ENCODE peak calls at places on chromosome 15, in seven cellular contexts. E is PC-9, J is fibroblast of lung, M is neural progenitor cell, F is HCT116, N is HepG2, L is H9. B is an unnamed sample.

GRCh38 chr15:83695246-83695645 is 41.3 kb downstream of the ADAMTSL3 start:
- DNase-seq in E (peak), J (no peak), M (no peak), F (no peak), N (no peak), L (no peak), B (no peak)

GRCh38 chr15:45163508-45163856 is 24.3 kb downstream of the SHF start:
- DNase-seq in E (no peak), J (no peak), M (no peak), F (no peak), N (no peak), L (no peak), B (no peak)

GRCh38 chr15:92618121-92618520 is 37.5 kb downstream of the FAM174B start:
- DNase-seq in E (no peak), J (no peak), M (no peak), F (no peak), N (no peak), L (no peak), B (no peak)

GRCh38 chr15:82999905-83000671 is 11.4 kb downstream of the C15orf40 start:
- DNase-seq in E (peak), J (peak), M (peak), F (no peak), N (peak), L (no peak), B (peak)

GRCh38 chr15:69045810-69046209 is 31.3 kb downstream of the NOX5 start:
- DNase-seq in E (peak), J (peak), M (peak), F (no peak), N (peak), L (no peak), B (peak)

GRCh38 chr15:95972136-95972553 is 358.4 kb upstream of the NR2F2 start:
- DNase-seq in E (no peak), J (peak), M (no peak), F (no peak), N (no peak), L (no peak), B (peak)

GRCh38 chr15:37891754-37892368 is 42.6 kb upstream of the TMCO5A start:
- DNase-seq in E (peak), J (peak), M (peak), F (peak), N (peak), L (peak), B (peak)

GRCh38 chr15:98730860-98731711 is 82.7 kb downstream of the IGF1R start:
- DNase-seq in E (no peak), J (no peak), M (no peak), F (no peak), N (no peak), L (no peak), B (no peak)

GRCh38 chr15:99732268-99732641 is 982 bp downstream of the LYSMD4 start:
- DNase-seq in E (no peak), J (peak), M (no peak), F (no peak), N (no peak), L (no peak), B (peak)

GRCh38 chr15:89132611-89133242 is 44.5 kb downstream of the ABHD2 start:
- DNase-seq in E (no peak), J (no peak), M (no peak), F (no peak), N (peak), L (no peak), B (no peak)

GRCh38 chr15:38853608-38854007 is 289.0 kb upstream of the RASGRP1 start:
- DNase-seq in E (no peak), J (peak), M (peak), F (peak), N (no peak), L (peak), B (no peak)

GRCh38 chr15:63901912-63902670 is 68.3 kb upstream of the HERC1 start:
- DNase-seq in E (no peak), J (no peak), M (no peak), F (no peak), N (no peak), L (no peak), B (no peak)

GRCh38 chr15:32096211-32096610 is 65.9 kb downstream of the CHRNA7 start:
- DNase-seq in E (no peak), J (no peak), M (no peak), F (no peak), N (no peak), L (no peak), B (no peak)

GRCh38 chr15:68730491-68731317 is 90.0 kb downstream of the ANP32A start:
- DNase-seq in E (peak), J (peak), M (peak), F (peak), N (peak), L (peak), B (peak)

GRCh38 chr15:90106522-90107117 is 4.4 kb upstream of the IDH2 start:
- DNase-seq in E (peak), J (no peak), M (no peak), F (no peak), N (no peak), L (no peak), B (peak)

GRCh38 chr15:48802867-48803266 is 8.0 kb downstream of the CEP152 start:
- DNase-seq in E (no peak), J (peak), M (no peak), F (no peak), N (no peak), L (no peak), B (peak)

GRCh38 chr15:70120954-70121655 is 23.4 kb upstream of the TLE3 start:
- DNase-seq in E (no peak), J (no peak), M (no peak), F (no peak), N (no peak), L (no peak), B (peak)

GRCh38 chr15:41877631-41878354 is 16.1 kb downstream of the SPTBN5 start:
- DNase-seq in E (no peak), J (no peak), M (no peak), F (no peak), N (no peak), L (no peak), B (no peak)

GRCh38 chr15:43376017-43376705 is 5.3 kb downstream of the TUBGCP4 start:
- DNase-seq in E (no peak), J (peak), M (peak), F (peak), N (peak), L (peak), B (no peak)

GRCh38 chr15:62482715-62483429 is 317.8 kb upstream of the C2CD4B start:
- DNase-seq in E (no peak), J (no peak), M (peak), F (peak), N (peak), L (peak), B (peak)

GRCh38 chr15:45642203-45642932 is 7.5 kb downstream of the SQOR start:
- DNase-seq in E (peak), J (peak), M (no peak), F (no peak), N (no peak), L (no peak), B (peak)

GRCh38 chr15:69311319-69311721 is 12.6 kb downstream of the PAQR5 start:
- DNase-seq in E (no peak), J (peak), M (no peak), F (no peak), N (no peak), L (no peak), B (peak)

GRCh38 chr15:62432702-62433398 is 267.8 kb upstream of the C2CD4B start:
- DNase-seq in E (no peak), J (peak), M (no peak), F (no peak), N (no peak), L (no peak), B (no peak)

GRCh38 chr15:25664761-25665160 is 198.4 kb downstream of the ATP10A start:
- DNase-seq in E (no peak), J (no peak), M (no peak), F (no peak), N (no peak), L (no peak), B (peak)

GRCh38 chr15:32849769-32850668 is 132.2 kb downstream of the GREM1 start:
- DNase-seq in E (no peak), J (peak), M (no peak), F (no peak), N (no peak), L (no peak), B (peak)

GRCh38 chr15:100032358-100033080 is 299.3 kb upstream of the LYSMD4 start:
- DNase-seq in E (no peak), J (no peak), M (no peak), F (no peak), N (no peak), L (no peak), B (peak)

GRCh38 chr15:32029862-32030781 is at the start of gene CHRNA7:
- DNase-seq in E (no peak), J (peak), M (peak), F (peak), N (peak), L (peak), B (peak)

GRCh38 chr15:65655026-65655425 is 33.3 kb downstream of the SLC24A1 start:
- DNase-seq in E (no peak), J (no peak), M (no peak), F (no peak), N (peak), L (no peak), B (peak)

GRCh38 chr15:82105458-82106205 is 59.8 kb upstream of the MEX3B start:
- DNase-seq in E (no peak), J (peak), M (no peak), F (no peak), N (peak), L (peak), B (peak)

GRCh38 chr15:91572110-91572509 is 281.4 kb upstream of the SLCO3A1 start:
- DNase-seq in E (peak), J (peak), M (no peak), F (no peak), N (no peak), L (no peak), B (peak)

GRCh38 chr15:100100926-100101325 is 240.8 kb downstream of the ADAMTS17 start:
- DNase-seq in E (no peak), J (no peak), M (no peak), F (no peak), N (no peak), L (no peak), B (no peak)

GRCh38 chr15:78684645-78685044 is 43.6 kb upstream of the CHRNB4 start:
- DNase-seq in E (no peak), J (no peak), M (no peak), F (no peak), N (no peak), L (no peak), B (no peak)

GRCh38 chr15:70703483-70703882 is 59.9 kb downstream of the UACA start:
- DNase-seq in E (no peak), J (no peak), M (peak), F (no peak), N (no peak), L (no peak), B (peak)

GRCh38 chr15:31326729-31327673 is at the start of gene KLF13:
- DNase-seq in E (no peak), J (peak), M (peak), F (no peak), N (no peak), L (no peak), B (no peak)

GRCh38 chr15:94297543-94297942 is 66.2 kb downstream of the MCTP2 start:
- DNase-seq in E (no peak), J (no peak), M (no peak), F (no peak), N (no peak), L (no peak), B (no peak)

GRCh38 chr15:83848315-83849050 is 194.6 kb downstream of the ADAMTSL3 start:
- DNase-seq in E (no peak), J (peak), M (no peak), F (no peak), N (no peak), L (no peak), B (peak)

GRCh38 chr15:68389041-68389930 is 42.7 kb downstream of the ITGA11 start:
- DNase-seq in E (no peak), J (no peak), M (no peak), F (no peak), N (no peak), L (peak), B (no peak)

GRCh38 chr15:53009093-53009492 is 219.0 kb upstream of the ONECUT1 start:
- DNase-seq in E (no peak), J (no peak), M (no peak), F (no peak), N (no peak), L (no peak), B (no peak)

DNA sequence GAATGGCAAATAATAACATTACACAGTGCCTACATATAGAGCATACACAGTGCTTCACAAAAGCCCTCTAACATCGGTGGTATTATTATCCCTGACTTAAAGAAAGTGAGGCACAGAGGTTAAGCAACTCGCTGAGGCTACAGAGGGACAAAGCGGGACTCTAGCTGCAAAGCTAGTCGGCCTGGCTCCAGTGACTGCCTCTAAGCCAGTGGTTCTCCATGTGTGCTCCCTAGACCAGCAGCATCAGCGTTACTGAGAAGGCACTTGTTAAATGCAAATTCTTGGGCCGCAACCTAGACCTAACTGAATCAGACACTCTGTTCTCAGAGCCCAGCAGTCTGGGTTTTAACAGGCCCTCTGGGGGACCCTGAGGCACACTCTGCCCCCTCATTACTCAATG is 33.1 kb upstream of the LIPC start:
- DNase-seq in E (no peak), J (no peak), M (no peak), F (no peak), N (no peak), L (no peak), B (no peak)
- H2AFZ ChIP-seq in E (no peak), J (no peak), M (peak), F (no peak), N (no peak), L (no peak), B (no peak)

DNA sequence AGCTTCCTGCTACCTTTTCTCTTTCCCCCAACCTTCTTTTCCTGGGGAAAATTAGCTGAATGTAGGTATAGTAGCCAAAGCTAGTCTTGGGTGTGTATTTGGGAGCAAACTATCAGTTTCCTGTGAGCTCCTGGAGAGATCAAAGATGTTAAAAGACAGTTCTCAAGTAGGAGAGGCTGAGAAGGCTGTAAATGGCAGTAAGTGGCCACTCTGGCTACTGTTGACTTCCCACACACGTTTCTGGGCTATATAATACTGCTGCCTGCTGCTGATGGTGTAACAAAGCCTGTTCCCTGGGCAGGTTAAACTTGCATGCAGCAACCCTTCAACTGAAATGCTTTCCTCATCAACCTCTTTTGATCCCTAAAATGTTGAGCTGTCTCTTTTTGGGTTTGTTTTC is 27.6 kb downstream of the ARID3B start:
- DNase-seq in E (no peak), J (no peak), M (no peak), F (no peak), N (no peak), L (no peak), B (no peak)
- H3K4me2 ChIP-seq in E (no peak), J (no peak), M (no peak), F (no peak), N (no peak), L (no peak), B (no peak)

GRCh38 chr15:72599855-72600464 is 54.5 kb upstream of the GOLGA6B start:
- DNase-seq in E (peak), J (peak), M (peak), F (peak), N (peak), L (no peak), B (peak)
- TF ChIP-seq CTCF in E (peak), J (peak), M (peak), F (peak), N (peak), L (peak), B (peak)

DNA sequence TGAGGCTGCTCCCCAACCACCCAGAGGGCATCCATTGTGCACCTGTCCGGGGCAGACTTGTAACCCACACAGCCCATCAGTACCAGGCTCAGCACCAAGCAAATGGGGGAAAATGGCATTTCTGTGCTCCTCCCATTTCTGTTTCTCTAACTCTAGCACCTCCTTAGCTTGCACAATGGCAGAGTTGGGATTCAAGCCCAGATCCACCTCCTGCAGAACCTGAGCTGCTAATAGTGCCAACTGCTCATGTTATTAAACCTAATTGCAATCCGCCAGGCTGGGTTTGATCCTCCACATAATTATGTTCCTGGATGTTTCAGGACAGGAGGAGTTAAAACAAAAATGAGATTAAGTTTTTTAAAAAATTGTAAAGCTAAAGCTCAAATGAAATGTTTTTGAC is 235.0 kb downstream of the OCA2 start:
- DNase-seq in E (no peak), J (no peak), M (no peak), F (no peak), N (no peak), L (no peak), B (no peak)
- H2AFZ ChIP-seq in E (no peak), J (no peak), M (no peak), F (no peak), N (no peak), L (no peak), B (no peak)

B was measured in astrocyte.